ENCODE peak calls at places on chromosomes 12 and 14, in seven cellular contexts. F is cardiac fibroblast, D is pancreas, I is WTC11, J is fibroblast of the aortic adventitia, R is bronchial epithelial cell, T is RWPE1. V is an unnamed sample.

GRCh38 chr14:88987516-88987915 is 163.1 kb downstream of the TTC8 start:
- DNase-seq in F (no peak), D (no peak), I (no peak), J (no peak), R (peak; percentile 88), T (peak; percentile 40), V (no peak)

GRCh38 chr12:114687802-114688201 is 3.8 kb upstream of the TBX3 start:
- DNase-seq in F (no peak), D (no peak), I (no peak), J (no peak), R (no peak), T (no peak), V (no peak)

GRCh38 chr14:56195219-56195618 is 77.0 kb downstream of the PELI2 start:
- DNase-seq in F (no peak), D (no peak), I (peak; percentile 32), J (no peak), R (no peak), T (no peak), V (no peak)

GRCh38 chr12:2925322-2925995 is 33.7 kb upstream of the TEAD4 start:
- DNase-seq in F (no peak), D (no peak), I (no peak), J (no peak), R (peak; percentile 74), T (peak; percentile 12), V (peak; percentile 32)

GRCh38 chr12:25491396-25491948 is 61.6 kb downstream of the LMNTD1 start:
- DNase-seq in F (no peak), D (no peak), I (no peak), J (no peak), R (no peak), T (no peak), V (no peak)

GRCh38 chr14:56809262-56810215 is 740 bp downstream of the OTX2 start:
- DNase-seq in F (no peak), D (no peak), I (peak; percentile 33), J (no peak), R (no peak), T (no peak), V (no peak)

GRCh38 chr14:71235865-71236264 is 328.6 kb downstream of the PCNX1 start:
- DNase-seq in F (no peak), D (no peak), I (no peak), J (peak; percentile 55), R (no peak), T (no peak), V (no peak)

GRCh38 chr12:3698218-3698974 is 54.5 kb downstream of the CRACR2A start:
- DNase-seq in F (peak; percentile 80), D (no peak), I (no peak), J (peak; percentile 94), R (peak; percentile 91), T (peak; percentile 73), V (no peak)

GRCh38 chr14:77985235-77985634 is 184.9 kb upstream of the NRXN3 start:
- DNase-seq in F (peak; percentile 32), D (no peak), I (no peak), J (peak; percentile 15), R (peak; percentile 22), T (no peak), V (no peak)

GRCh38 chr14:24436355-24437019 is 6.1 kb downstream of the SDR39U1 start:
- DNase-seq in F (peak; percentile 87), D (peak; percentile 64), I (no peak), J (peak; percentile 91), R (peak; percentile 68), T (peak; percentile 73), V (peak; percentile 70)

GRCh38 chr12:121132601-121133481 is at the start of gene P2RX7:
- DNase-seq in F (peak; percentile 66), D (peak; percentile 58), I (peak; percentile 45), J (peak; percentile 41), R (peak; percentile 93), T (peak; percentile 96), V (peak; percentile 65)

GRCh38 chr12:105231396-105231795 is 4.6 kb downstream of the APPL2 start:
- DNase-seq in F (no peak), D (no peak), I (no peak), J (no peak), R (no peak), T (no peak), V (no peak)

GRCh38 chr12:124971603-124972002 is 17.3 kb downstream of the DHX37 start:
- DNase-seq in F (no peak), D (no peak), I (no peak), J (no peak), R (no peak), T (no peak), V (no peak)

GRCh38 chr12:116302200-116303075 is 24.9 kb upstream of the MED13L start:
- DNase-seq in F (no peak), D (no peak), I (no peak), J (peak; percentile 56), R (no peak), T (no peak), V (no peak)

GRCh38 chr12:47396902-47397663 is 308.7 kb downstream of the RPAP3 start:
- DNase-seq in F (no peak), D (no peak), I (no peak), J (no peak), R (no peak), T (no peak), V (no peak)

GRCh38 chr12:123171967-123172366 is 21.1 kb upstream of the PITPNM2 start:
- DNase-seq in F (no peak), D (no peak), I (no peak), J (no peak), R (no peak), T (no peak), V (no peak)

GRCh38 chr14:84399296-84399910 is 1130.5 kb upstream of the FLRT2 start:
- DNase-seq in F (no peak), D (no peak), I (no peak), J (no peak), R (no peak), T (no peak), V (no peak)
- TF ChIP-seq CTCF in F (no peak), D (no peak), I (no peak), J (no peak), R (no peak), T (no peak), V (no peak)

GRCh38 chr14:75005357-75005756 is 2.6 kb downstream of the EIF2B2 start:
- DNase-seq in F (no peak), D (no peak), I (no peak), J (no peak), R (peak; percentile 54), T (no peak), V (no peak)

GRCh38 chr14:75003250-75004027 is 718 bp downstream of the EIF2B2 start:
- DNase-seq in F (no peak), D (no peak), I (no peak), J (no peak), R (no peak), T (no peak), V (no peak)

GRCh38 chr14:75001899-75002298 is 822 bp upstream of the EIF2B2 start:
- DNase-seq in F (no peak), D (no peak), I (no peak), J (no peak), R (no peak), T (no peak), V (no peak)

GRCh38 chr14:75001261-75001660 is 1.5 kb upstream of the EIF2B2 start:
- DNase-seq in F (no peak), D (no peak), I (no peak), J (no peak), R (no peak), T (no peak), V (no peak)

DNA sequence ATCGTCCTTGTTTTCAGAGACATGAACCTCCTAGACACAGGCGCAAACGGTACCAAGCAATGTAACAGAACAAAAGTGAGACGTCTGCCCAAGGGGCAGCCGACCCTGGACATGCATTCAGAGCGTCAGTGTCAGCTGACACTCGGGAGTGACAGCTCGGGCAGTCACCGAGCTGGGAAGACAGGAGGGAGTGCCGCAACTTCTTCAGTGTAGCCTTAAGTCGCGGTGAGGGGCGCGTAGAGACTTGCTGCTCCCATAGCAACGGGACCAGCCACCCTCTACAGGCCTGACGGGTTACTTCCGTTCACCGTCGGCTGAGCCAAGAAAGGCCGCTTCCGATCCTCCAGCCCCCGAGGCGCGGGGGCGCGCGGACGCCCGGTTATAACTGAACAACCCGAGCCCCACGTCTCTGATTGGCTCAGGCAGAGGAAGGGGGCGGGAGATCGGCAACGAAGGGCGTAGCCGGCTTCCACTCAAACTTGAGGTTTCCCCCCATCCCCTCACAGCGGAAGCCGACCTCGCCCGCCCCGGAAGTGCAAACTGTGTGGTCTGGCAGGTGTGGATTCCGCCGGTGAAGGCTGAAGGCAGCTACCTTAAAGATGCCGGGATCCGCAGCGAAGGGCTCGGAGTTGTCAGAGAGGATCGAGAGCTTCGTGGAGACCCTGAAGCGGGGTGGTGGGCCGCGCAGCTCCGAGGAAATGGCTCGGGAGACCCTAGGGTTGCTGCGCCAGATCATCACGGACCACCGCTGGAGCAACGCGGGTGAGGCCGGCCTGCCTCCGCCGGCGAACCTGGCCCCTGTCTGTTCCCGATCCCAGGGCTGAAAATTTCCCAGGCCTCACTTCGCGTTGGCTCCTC is at the start of gene EIF2B2:
- DNase-seq in F (peak; percentile 97), D (peak; percentile 98), I (peak; percentile 100), J (peak; percentile 93), R (peak; percentile 97), T (peak; percentile 99), V (peak; percentile 98)
- TF ChIP-seq CTCF in F (no peak), D (no peak), I (no peak), J (peak; percentile 15), R (no peak), T (no peak), V (no peak)

GRCh38 chr14:99936738-99937474 is 128.3 kb upstream of the EVL start:
- DNase-seq in F (no peak), D (no peak), I (no peak), J (no peak), R (no peak), T (no peak), V (peak; percentile 66)
- TF ChIP-seq CTCF in F (no peak), D (no peak), I (no peak), J (no peak), R (no peak), T (no peak), V (no peak)

GRCh38 chr14:66046591-66046990 is 439.6 kb upstream of the CCDC196 start:
- DNase-seq in F (no peak), D (no peak), I (no peak), J (no peak), R (no peak), T (no peak), V (no peak)
- TF ChIP-seq CTCF in F (no peak), D (no peak), I (no peak), J (no peak), R (no peak), T (no peak), V (no peak)